ENCODE peak calls at places on chromosomes 16 and 17, in six cellular contexts. D, E, X, C, P and K are unnamed samples.

GRCh38 chr17:31834448-31834847 is 24.6 kb downstream of the COPRS start:
- DNase-seq in C (no peak), E (no peak), D (no peak), P (no peak), X (no peak), K (peak)

GRCh38 chr16:46691720-46692119 is 2.3 kb downstream of the ORC6 start:
- DNase-seq in E (peak), D (no peak), P (no peak), C (no peak), X (no peak), K (peak)

GRCh38 chr17:12078791-12079190 is 58.1 kb downstream of the MAP2K4 start:
- DNase-seq in P (peak), C (no peak), X (peak), E (peak), D (no peak), K (no peak)

GRCh38 chr17:5500804-5501391 is 14.5 kb downstream of the MIS12 start:
- DNase-seq in C (peak), P (peak), E (peak), X (peak), D (peak), K (peak)

GRCh38 chr17:60129164-60129563 is 20.6 kb upstream of the CA4 start:
- DNase-seq in C (peak), D (no peak), E (no peak), X (no peak), P (no peak), K (no peak)

GRCh38 chr17:4834621-4835020 is 1.5 kb downstream of the MINK1 start:
- DNase-seq in D (no peak), P (no peak), X (no peak), E (no peak), C (no peak), K (no peak)

GRCh38 chr16:12646490-12647274 is 157.0 kb downstream of the CPPED1 start:
- DNase-seq in E (no peak), C (no peak), X (no peak), P (no peak), D (peak), K (peak)

GRCh38 chr17:77356690-77357201 is 216.0 kb downstream of the SEC14L1 start:
- DNase-seq in E (peak), D (peak), P (no peak), C (peak), X (no peak), K (no peak)

GRCh38 chr16:13999895-14000425 is 71.2 kb upstream of the MRTFB start:
- DNase-seq in D (no peak), X (no peak), C (peak), P (no peak), E (no peak), K (peak)

GRCh38 chr17:36544049-36544319 is 735 bp upstream of the GGNBP2 start:
- DNase-seq in X (no peak), D (peak), P (no peak), E (peak), C (peak), K (peak)

GRCh38 chr17:66610734-66611133 is 224.2 kb upstream of the CACNG5 start:
- DNase-seq in C (no peak), X (no peak), E (no peak), D (no peak), P (no peak), K (no peak)

GRCh38 chr16:78560997-78561396 is 461.5 kb downstream of the WWOX start:
- DNase-seq in E (no peak), D (no peak), X (no peak), C (no peak), P (no peak), K (no peak)

GRCh38 chr17:79842656-79843474 is 3.6 kb upstream of the CBX4 start:
- DNase-seq in X (no peak), E (peak), C (no peak), P (no peak), D (no peak), K (peak)

GRCh38 chr16:11310997-11311561 is 29.9 kb upstream of the PRM1 start:
- DNase-seq in E (no peak), D (no peak), P (no peak), X (no peak), C (no peak), K (peak)

GRCh38 chr17:73268582-73269328 is 7.1 kb upstream of the CPSF4L start:
- DNase-seq in P (no peak), X (no peak), C (no peak), E (no peak), D (no peak), K (peak)

GRCh38 chr16:89037261-89038152 is 56.1 kb upstream of the ACSF3 start:
- DNase-seq in P (no peak), X (no peak), D (no peak), C (no peak), E (peak), K (peak)

GRCh38 chr17:47941998-47942490 is 673 bp downstream of the PNPO start:
- DNase-seq in P (no peak), C (no peak), D (no peak), E (no peak), X (no peak), K (peak)

GRCh38 chr17:80926601-80927250 is 64.9 kb upstream of the CHMP6 start:
- DNase-seq in X (no peak), E (no peak), P (no peak), D (no peak), C (no peak), K (no peak)
- TF ChIP-seq CTCF in X (no peak), E (no peak), P (no peak), D (no peak), C (no peak), K (no peak)

GRCh38 chr17:81120149-81120484 is 45.2 kb upstream of the PVALEF start:
- DNase-seq in P (no peak), C (no peak), D (no peak), X (no peak), E (no peak), K (no peak)

GRCh38 chr17:81119223-81120148 is 45.8 kb upstream of the PVALEF start:
- DNase-seq in X (peak), D (peak), E (peak), P (peak), C (peak), K (peak)

GRCh38 chr17:81116704-81117103 is 48.6 kb upstream of the PVALEF start:
- DNase-seq in X (no peak), P (no peak), D (peak), E (no peak), C (no peak), K (no peak)

GRCh38 chr17:81117672-81118198 is 47.6 kb upstream of the PVALEF start:
- DNase-seq in E (no peak), P (no peak), D (no peak), X (no peak), C (no peak), K (no peak)

GRCh38 chr17:81118308-81119221 is 46.7 kb upstream of the PVALEF start:
- DNase-seq in E (no peak), D (no peak), C (no peak), P (no peak), X (no peak), K (no peak)
- H3K4me3 ChIP-seq in E (no peak), D (no peak), C (no peak), P (peak), X (peak), K (no peak)

GRCh38 chr17:10775058-10775457 is 28.8 kb downstream of the TMEM238L start:
- DNase-seq in C (no peak), P (no peak), E (no peak), X (no peak), D (peak), K (no peak)

GRCh38 chr17:10769840-10770239 is 34.1 kb downstream of the TMEM238L start:
- DNase-seq in E (no peak), X (no peak), C (no peak), P (no peak), D (no peak), K (no peak)

GRCh38 chr17:10775740-10776333 is 28.1 kb downstream of the TMEM238L start:
- DNase-seq in X (no peak), C (no peak), D (no peak), E (no peak), P (no peak), K (no peak)

GRCh38 chr17:10771142-10771541 is 32.8 kb downstream of the TMEM238L start:
- DNase-seq in P (no peak), D (no peak), E (no peak), C (no peak), X (no peak), K (no peak)

GRCh38 chr17:10772425-10773380 is 31.2 kb downstream of the TMEM238L start:
- DNase-seq in P (no peak), X (no peak), D (peak), E (peak), C (no peak), K (peak)
- TF ChIP-seq CTCF in P (peak), X (peak), D (peak), E (peak), C (peak), K (peak)

GRCh38 chr16:84773312-84773711 is 46.5 kb upstream of the CRISPLD2 start:
- DNase-seq in C (no peak), P (no peak), X (no peak), D (no peak), E (no peak), K (no peak)
- H3K4me3 ChIP-seq in C (no peak), P (no peak), X (no peak), D (no peak), E (no peak), K (no peak)

GRCh38 chr17:67944035-67944434 is 52.2 kb downstream of the C17orf58 start:
- DNase-seq in P (no peak), E (no peak), C (no peak), X (no peak), D (no peak), K (no peak)

GRCh38 chr17:67947325-67947813 is 48.9 kb downstream of the C17orf58 start:
- DNase-seq in E (no peak), C (no peak), X (no peak), D (no peak), P (no peak), K (no peak)

DNA sequence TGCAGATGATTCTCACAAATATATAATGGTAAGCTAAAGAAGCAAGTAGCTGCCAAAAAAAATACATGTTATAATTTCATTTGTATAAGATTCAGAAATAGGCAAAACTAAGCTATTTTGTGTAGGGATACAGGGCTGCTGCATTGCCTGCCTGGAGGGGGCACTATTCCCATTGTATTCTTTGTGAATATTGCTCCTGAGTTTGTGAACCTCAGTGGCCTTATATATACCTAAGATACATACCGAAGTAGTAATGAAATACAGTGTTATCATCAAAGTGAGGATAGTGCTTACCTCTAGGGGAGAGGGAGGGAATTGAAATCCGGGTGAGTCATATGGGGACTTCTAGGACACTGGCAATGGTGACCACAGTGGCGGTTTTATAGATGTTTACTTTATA is 53.5 kb downstream of the C17orf58 start:
- DNase-seq in X (no peak), P (no peak), D (no peak), E (peak), C (no peak), K (no peak)
- TF ChIP-seq CTCF in X (peak), P (peak), D (no peak), E (peak), C (peak), K (peak)

GRCh38 chr17:39663340-39663687 is 1.8 kb upstream of the TCAP start:
- DNase-seq in P (no peak), E (no peak), X (no peak), D (no peak), C (no peak), K (no peak)
- H3K4me3 ChIP-seq in P (no peak), E (no peak), X (no peak), D (no peak), C (no peak), K (no peak)

GRCh38 chr16:57955572-57955971 is 15.4 kb downstream of the CNGB1 start:
- DNase-seq in P (no peak), E (no peak), X (no peak), C (no peak), D (peak), K (no peak)
- TF ChIP-seq CTCF in P (peak), E (no peak), X (no peak), C (no peak), D (no peak), K (no peak)

GRCh38 chr16:66948034-66948821 is 12.8 kb upstream of the CES3 start:
- DNase-seq in C (no peak), P (no peak), E (no peak), X (no peak), D (peak), K (no peak)
- H3K4me3 ChIP-seq in C (peak), P (peak), E (peak), X (peak), D (peak), K (peak)

DNA sequence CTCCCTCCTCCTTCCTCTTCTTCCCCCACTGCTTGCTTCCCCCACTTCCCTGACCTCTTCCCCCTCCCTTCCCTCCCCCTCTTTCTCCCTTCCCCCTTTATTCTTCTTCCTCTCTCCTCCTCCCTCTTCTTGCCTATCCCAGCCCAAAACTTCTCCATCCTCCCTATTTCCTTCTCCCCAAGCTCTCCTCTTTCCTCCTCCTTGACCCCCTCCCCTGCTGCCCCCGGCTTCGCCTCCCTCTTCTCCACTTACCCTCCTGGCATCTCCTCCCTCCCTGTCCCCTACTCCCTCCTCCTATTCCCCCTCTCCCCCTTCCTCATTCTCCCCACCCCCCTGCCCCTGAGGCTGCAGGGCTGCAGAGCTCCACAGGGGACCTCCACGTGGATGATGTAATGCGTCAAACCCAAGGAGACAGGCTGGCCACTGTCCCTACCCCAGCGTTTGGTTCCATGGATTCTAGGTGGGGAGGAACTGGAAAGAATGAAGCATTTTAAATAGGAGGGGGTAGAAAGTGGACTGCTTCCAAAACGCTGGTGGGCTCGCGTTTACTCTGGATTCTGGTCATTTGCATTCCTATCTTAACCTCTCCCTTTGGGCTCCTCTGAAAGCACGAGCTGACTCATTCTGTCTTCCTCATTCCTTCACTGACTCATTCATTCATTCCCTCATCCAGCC is 687 bp upstream of the COTL1 start:
- DNase-seq in C (peak), X (peak), P (peak), E (peak), D (no peak), K (no peak)
- TF ChIP-seq CTCF in C (peak), X (no peak), P (no peak), E (peak), D (no peak), K (no peak)